ENCODE peak calls at places on chromosomes 4 and X, in four cellular contexts. H, O, C and X are unnamed samples.

GRCh38 chrX:85379174-85379907 is at the start of gene POF1B:
- DNase-seq in H (peak; percentile 78), O (no peak), C (no peak), X (no peak)

GRCh38 chrX:103918584-103919335 is 43.7 kb upstream of the TMSB15B start:
- DNase-seq in H (peak; percentile 73), O (peak; percentile 78), C (peak; percentile 74), X (peak; percentile 72)

GRCh38 chrX:76862509-76862908 is 435.0 kb downstream of the MAGEE1 start:
- DNase-seq in H (no peak), O (no peak), C (no peak), X (no peak)

GRCh38 chr4:83075696-83076095 is 38.8 kb downstream of the PLAC8 start:
- DNase-seq in H (no peak), O (no peak), C (peak; percentile 77), X (no peak)

GRCh38 chr4:113901994-113902787 is 77.3 kb downstream of the ARSJ start:
- DNase-seq in H (peak; percentile 75), O (peak; percentile 78), C (no peak), X (no peak)

GRCh38 chr4:147361726-147362125 is 119.2 kb upstream of the EDNRA start:
- DNase-seq in H (no peak), O (no peak), C (peak; percentile 94), X (no peak)

GRCh38 chr4:55865228-55865806 is 11.9 kb downstream of the EXOC1 start:
- DNase-seq in H (no peak), O (no peak), C (peak; percentile 73), X (no peak)

GRCh38 chrX:103175944-103176753 is 38.8 kb upstream of the BEX4 start:
- DNase-seq in H (no peak), O (no peak), C (peak; percentile 49), X (peak; percentile 72)

GRCh38 chr4:74770511-74770910 is 23.8 kb downstream of the BTC start:
- DNase-seq in H (no peak), O (no peak), C (no peak), X (no peak)

GRCh38 chr4:77193511-77194236 is 36.7 kb downstream of the CCNG2 start:
- DNase-seq in H (peak; percentile 78), O (peak; percentile 83), C (no peak), X (no peak)

GRCh38 chrX:81202989-81203388 is 1.1 kb downstream of the SH3BGRL start:
- DNase-seq in H (no peak), O (no peak), C (no peak), X (no peak)

GRCh38 chr4:175253184-175253902 is 335.2 kb downstream of the ADAM29 start:
- DNase-seq in H (no peak), O (no peak), C (no peak), X (no peak)

GRCh38 chr4:34193451-34194154 is 2050.7 kb downstream of the ARAP2 start:
- DNase-seq in H (no peak), O (no peak), C (peak; percentile 50), X (no peak)

GRCh38 chr4:79178770-79179169 is 147.1 kb downstream of the NAA11 start:
- DNase-seq in H (no peak), O (no peak), C (no peak), X (no peak)

GRCh38 chrX:71870337-71871098 is 40.1 kb upstream of the NHSL2 start:
- DNase-seq in H (no peak), O (no peak), C (peak; percentile 6), X (no peak)

GRCh38 chr4:12723849-12724447 is 760.2 kb downstream of the RAB28 start:
- DNase-seq in H (no peak), O (no peak), C (no peak), X (no peak)
- TF ChIP-seq CTCF in H (no peak), O (no peak), C (no peak), X (no peak)

DNA sequence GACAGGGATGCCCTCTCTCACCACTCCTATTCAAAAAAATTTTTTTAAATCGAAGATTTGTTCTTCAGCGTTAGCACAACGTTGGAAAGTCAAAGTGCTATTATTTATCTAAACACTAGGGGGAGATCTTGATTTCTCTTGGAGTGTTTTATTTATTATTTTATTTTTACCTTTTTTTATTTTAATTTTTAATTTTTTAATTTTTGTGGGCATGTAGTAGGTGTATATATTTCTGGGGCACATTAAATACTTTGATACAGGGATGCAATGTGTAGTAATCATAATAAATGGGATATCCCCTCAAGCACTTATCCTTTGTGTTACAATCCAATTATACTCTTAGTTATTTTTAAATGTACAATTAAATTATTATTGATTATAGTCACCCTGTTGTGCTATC is 37.4 kb upstream of the SLC10A4 start:
- DNase-seq in H (no peak), O (no peak), C (peak; percentile 19), X (no peak)
- TF ChIP-seq CTCF in H (peak; percentile 33), O (peak; percentile 66), C (peak; percentile 48), X (peak; percentile 78)

DNA sequence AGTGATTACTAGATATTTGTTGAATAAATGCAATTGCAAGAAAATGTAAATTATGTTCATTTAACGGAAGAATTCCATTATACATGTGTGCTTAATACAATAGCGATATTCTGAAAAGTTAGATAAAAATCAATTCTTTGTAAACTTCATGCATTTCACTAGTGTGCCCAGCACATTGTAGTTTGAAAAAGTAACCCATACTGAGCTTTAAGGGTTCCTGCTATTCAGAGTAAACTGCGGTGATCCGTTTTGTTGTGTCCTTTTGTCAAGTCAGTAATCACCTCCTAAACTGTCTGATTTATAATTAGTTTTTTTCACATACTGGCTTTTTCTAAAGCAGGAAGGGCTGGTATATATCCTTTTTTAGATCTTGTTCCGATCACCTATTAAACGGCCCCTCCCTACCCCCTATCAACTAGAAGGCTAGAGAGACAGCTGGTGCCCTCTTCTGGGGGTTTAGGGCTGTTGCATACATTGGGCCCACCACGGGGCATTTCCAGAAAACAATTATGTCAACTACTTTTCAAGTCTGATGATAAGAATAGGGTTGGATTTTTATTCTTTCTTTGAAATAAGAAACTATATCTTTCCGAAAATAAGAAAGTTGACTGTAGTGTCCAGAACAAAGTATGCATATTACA is 7.0 kb upstream of the BMP15 start:
- DNase-seq in H (no peak), O (no peak), C (peak; percentile 45), X (peak; percentile 28)
- TF ChIP-seq CTCF in H (no peak), O (peak; percentile 62), C (peak; percentile 78), X (no peak)

GRCh38 chr4:80202190-80202711 is 4.9 kb downstream of the PRDM8 start:
- DNase-seq in H (peak; percentile 89), O (peak; percentile 92), C (peak; percentile 82), X (peak; percentile 92)
- TF ChIP-seq CTCF in H (peak; percentile 89), O (peak; percentile 83), C (peak; percentile 68), X (peak; percentile 90)

DNA sequence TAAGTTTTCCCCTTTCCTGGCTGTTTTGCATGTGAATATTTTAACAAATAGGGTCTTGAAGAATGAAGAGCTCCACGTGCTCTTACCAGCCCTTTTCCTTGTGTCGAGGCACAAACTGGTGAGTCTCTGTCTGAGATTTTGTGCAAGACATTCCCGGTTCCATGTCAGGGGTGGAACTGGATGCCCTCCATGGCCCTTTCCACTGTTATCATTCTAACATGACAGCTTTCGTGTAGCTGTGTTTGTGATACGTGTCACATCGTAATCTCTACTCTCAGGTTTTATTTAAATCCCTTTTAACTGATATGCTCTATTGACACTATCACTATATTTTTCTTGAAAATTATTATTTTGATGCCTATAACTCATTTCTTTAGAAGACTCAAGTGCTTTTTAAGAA is 130.4 kb downstream of the SORBS2 start:
- DNase-seq in H (no peak), O (no peak), C (no peak), X (no peak)
- TF ChIP-seq CTCF in H (no peak), O (no peak), C (no peak), X (no peak)

DNA sequence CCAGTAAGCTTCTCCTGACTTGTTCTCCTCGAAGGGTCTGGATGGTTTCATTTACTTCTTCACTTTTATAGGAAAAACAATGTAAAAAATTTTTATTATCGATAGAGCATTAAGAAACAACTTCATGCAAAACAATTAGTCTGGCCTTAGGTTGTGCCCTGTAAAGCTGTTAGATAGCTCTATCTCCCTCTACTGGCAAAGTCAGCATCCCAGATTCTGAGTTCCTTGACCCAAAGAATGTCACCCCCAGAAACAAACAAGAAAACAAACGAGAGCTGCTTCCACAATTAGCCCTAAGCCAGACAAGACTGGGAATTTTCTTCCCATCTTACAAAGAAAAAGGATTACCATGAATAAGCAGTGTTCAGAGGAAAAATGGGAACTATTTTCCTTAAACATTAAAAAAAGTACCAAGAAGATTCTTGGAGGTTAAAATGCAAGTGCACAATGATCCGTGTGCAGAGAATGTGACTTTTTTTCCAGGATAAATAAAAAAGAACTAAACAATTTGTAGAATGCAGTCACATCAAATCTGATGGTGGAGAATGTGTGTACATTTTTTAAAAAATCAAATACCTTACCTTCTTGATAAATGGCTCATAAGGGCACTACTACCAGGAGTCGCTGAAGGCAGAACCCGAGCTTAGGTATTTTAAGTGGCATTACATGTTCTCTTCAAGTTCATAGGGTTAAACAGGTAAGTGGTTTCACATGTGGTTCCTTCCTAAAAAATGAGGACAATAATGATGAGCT is 293.2 kb downstream of the FBXO8 start:
- DNase-seq in H (no peak), O (no peak), C (peak; percentile 44), X (no peak)
- TF ChIP-seq CTCF in H (no peak), O (peak; percentile 37), C (peak; percentile 65), X (peak; percentile 51)

GRCh38 chr4:119300388-119301131 is 21.4 kb downstream of the FABP2 start:
- DNase-seq in H (peak; percentile 98), O (peak; percentile 99), C (peak; percentile 93), X (peak; percentile 94)
- TF ChIP-seq CTCF in H (peak; percentile 9), O (peak; percentile 16), C (no peak), X (no peak)